ENCODE peak calls at places on chromosomes 12 and 14, in seven cellular contexts. U is GM12891, K is upper lobe of left lung, H is transverse colon, L is IMR-90, A is lower leg skin, P is ovary. O is an unnamed sample.
A peak's percentile ranks its signal among the peaks of the same experiment; 100 is the strongest.

GRCh38 chr14:55103005-55103640 is 25.9 kb upstream of the LGALS3 start:
- DNase-seq in U (no peak), K (peak; percentile 86), H (peak; percentile 91), L (peak; percentile 95), A (peak; percentile 97), P (peak; percentile 87), O (peak; percentile 82)

GRCh38 chr12:114306646-114307045 is 99.3 kb downstream of the TBX5 start:
- DNase-seq in U (no peak), K (no peak), H (no peak), L (peak; percentile 71), A (no peak), P (no peak), O (no peak)

GRCh38 chr12:48973992-48974673 is 2.6 kb upstream of the WNT10B start:
- DNase-seq in U (no peak), K (peak; percentile 77), H (no peak), L (peak; percentile 54), A (no peak), P (no peak), O (peak; percentile 58)

GRCh38 chr14:55274760-55275159 is 3.5 kb downstream of the FBXO34 start:
- DNase-seq in U (no peak), K (no peak), H (no peak), L (peak; percentile 84), A (no peak), P (no peak), O (peak; percentile 73)

GRCh38 chr12:113259499-113259953 is 38.3 kb downstream of the TPCN1 start:
- DNase-seq in U (no peak), K (no peak), H (peak; percentile 68), L (no peak), A (peak; percentile 97), P (peak; percentile 80), O (peak; percentile 20)

GRCh38 chr14:70907172-70907995 is at the start of gene PCNX1:
- DNase-seq in U (peak; percentile 88), K (peak; percentile 98), H (peak; percentile 90), L (peak; percentile 79), A (peak; percentile 97), P (peak; percentile 90), O (peak; percentile 90)

GRCh38 chr12:85872497-85873091 is 1.5 kb upstream of the NTS start:
- DNase-seq in U (no peak), K (no peak), H (no peak), L (peak; percentile 64), A (no peak), P (no peak), O (peak; percentile 50)

GRCh38 chr14:77843155-77843554 is 43.2 kb downstream of the ADCK1 start:
- DNase-seq in U (no peak), K (no peak), H (no peak), L (no peak), A (no peak), P (no peak), O (no peak)

GRCh38 chr14:65187421-65188049 is 85.2 kb upstream of the MAX start:
- DNase-seq in U (no peak), K (no peak), H (no peak), L (no peak), A (no peak), P (no peak), O (no peak)

GRCh38 chr14:67474366-67474765 is 14.2 kb downstream of the TMEM229B start:
- DNase-seq in U (no peak), K (no peak), H (no peak), L (no peak), A (no peak), P (no peak), O (no peak)

GRCh38 chr12:56165369-56165768 is 7.2 kb downstream of the MYL6 start:
- DNase-seq in U (no peak), K (peak; percentile 63), H (no peak), L (no peak), A (peak; percentile 79), P (no peak), O (no peak)
- TF ChIP-seq POLR2A in U (peak; percentile 54), K (no peak), H (no peak), L (no peak), A (no peak), P (no peak), O (peak; percentile 6)

GRCh38 chr12:50285253-50285652 is 1.9 kb upstream of the LIMA1 start:
- DNase-seq in U (no peak), K (no peak), H (no peak), L (no peak), A (no peak), P (no peak), O (no peak)

GRCh38 chr12:50287271-50287670 is 4.0 kb upstream of the LIMA1 start:
- DNase-seq in U (no peak), K (no peak), H (no peak), L (no peak), A (no peak), P (no peak), O (no peak)

GRCh38 chr12:50283924-50284236 is 560 bp upstream of the LIMA1 start:
- DNase-seq in U (peak; percentile 11), K (no peak), H (no peak), L (no peak), A (no peak), P (no peak), O (peak; percentile 65)

GRCh38 chr12:50282581-50283229 is 615 bp downstream of the LIMA1 start:
- DNase-seq in U (no peak), K (no peak), H (peak; percentile 17), L (peak; percentile 77), A (no peak), P (no peak), O (peak; percentile 28)

DNA sequence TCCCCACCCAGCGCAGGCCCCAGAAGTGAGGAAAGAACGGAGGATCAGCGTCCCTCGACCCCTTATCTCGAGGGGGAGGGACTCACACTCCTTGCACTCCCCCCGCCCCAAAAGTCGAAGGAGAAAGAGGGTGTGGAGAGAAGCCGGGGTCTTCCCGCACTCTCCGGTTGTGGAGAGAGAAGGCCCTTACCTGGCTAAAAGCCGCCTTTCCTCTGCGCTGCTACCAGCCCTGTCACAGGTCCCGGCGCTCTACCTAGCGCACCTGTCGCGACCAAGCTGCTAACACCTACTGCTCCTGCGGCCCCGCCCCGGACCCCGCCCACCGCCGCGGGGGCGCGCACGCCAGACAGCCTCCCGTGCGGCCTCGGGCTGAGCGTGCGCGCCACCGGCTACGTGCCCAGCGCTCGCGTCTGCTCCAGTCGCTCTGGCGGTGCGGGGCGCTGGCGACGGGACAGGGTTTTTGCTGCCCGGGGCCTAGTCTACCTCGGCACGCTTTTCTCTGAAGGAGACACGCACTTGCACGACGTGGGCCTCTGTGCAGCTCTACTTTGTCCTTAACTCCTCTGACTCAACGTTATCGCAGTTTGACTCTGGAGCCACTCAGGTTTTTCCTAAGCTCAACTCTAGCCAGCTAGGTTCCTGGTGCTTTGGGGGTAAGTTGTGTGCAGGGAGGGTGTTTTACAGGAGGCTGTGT is at the start of gene LIMA1:
- DNase-seq in U (peak; percentile 89), K (peak; percentile 99), H (peak; percentile 96), L (peak; percentile 75), A (peak; percentile 97), P (peak; percentile 85), O (peak; percentile 93)
- TF ChIP-seq POLR2A in U (peak; percentile 87), K (peak; percentile 92), H (peak; percentile 94), L (peak; percentile 30), A (no peak), P (peak; percentile 18), O (peak; percentile 88)

GRCh38 chr12:20127401-20127800 is 240.9 kb upstream of the PDE3A start:
- DNase-seq in U (no peak), K (no peak), H (no peak), L (no peak), A (no peak), P (no peak), O (no peak)

GRCh38 chr12:20128926-20129325 is 239.4 kb upstream of the PDE3A start:
- DNase-seq in U (no peak), K (no peak), H (no peak), L (peak; percentile 26), A (no peak), P (no peak), O (no peak)

GRCh38 chr12:20132818-20133217 is 235.5 kb upstream of the PDE3A start:
- DNase-seq in U (no peak), K (no peak), H (no peak), L (no peak), A (no peak), P (no peak), O (no peak)
- TF ChIP-seq POLR2A in U (no peak), K (no peak), H (no peak), L (no peak), A (no peak), P (no peak), O (no peak)

DNA sequence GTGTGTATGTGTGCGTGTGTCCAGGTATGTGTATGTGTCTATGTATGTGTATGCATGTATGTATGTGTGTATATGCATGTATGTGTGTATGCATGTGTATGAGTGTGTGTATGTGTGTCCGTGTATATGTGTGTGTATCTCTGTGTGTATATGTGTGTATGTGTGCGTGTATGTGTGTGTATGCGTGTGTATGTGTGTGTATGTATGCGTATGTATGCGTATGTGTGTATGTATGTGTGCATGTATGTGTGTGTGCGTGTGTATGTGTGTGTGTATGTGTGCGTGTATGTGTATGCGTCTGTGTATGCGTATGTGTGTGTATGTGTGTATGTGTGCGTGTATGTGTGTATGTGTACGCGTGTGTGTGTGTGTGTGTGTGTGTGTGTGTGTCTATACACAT is 31.6 kb downstream of the CHST11 start:
- DNase-seq in U (no peak), K (no peak), H (no peak), L (no peak), A (no peak), P (no peak), O (peak; percentile 29)
- TF ChIP-seq POLR2A in U (no peak), K (no peak), H (no peak), L (no peak), A (no peak), P (no peak), O (no peak)

DNA sequence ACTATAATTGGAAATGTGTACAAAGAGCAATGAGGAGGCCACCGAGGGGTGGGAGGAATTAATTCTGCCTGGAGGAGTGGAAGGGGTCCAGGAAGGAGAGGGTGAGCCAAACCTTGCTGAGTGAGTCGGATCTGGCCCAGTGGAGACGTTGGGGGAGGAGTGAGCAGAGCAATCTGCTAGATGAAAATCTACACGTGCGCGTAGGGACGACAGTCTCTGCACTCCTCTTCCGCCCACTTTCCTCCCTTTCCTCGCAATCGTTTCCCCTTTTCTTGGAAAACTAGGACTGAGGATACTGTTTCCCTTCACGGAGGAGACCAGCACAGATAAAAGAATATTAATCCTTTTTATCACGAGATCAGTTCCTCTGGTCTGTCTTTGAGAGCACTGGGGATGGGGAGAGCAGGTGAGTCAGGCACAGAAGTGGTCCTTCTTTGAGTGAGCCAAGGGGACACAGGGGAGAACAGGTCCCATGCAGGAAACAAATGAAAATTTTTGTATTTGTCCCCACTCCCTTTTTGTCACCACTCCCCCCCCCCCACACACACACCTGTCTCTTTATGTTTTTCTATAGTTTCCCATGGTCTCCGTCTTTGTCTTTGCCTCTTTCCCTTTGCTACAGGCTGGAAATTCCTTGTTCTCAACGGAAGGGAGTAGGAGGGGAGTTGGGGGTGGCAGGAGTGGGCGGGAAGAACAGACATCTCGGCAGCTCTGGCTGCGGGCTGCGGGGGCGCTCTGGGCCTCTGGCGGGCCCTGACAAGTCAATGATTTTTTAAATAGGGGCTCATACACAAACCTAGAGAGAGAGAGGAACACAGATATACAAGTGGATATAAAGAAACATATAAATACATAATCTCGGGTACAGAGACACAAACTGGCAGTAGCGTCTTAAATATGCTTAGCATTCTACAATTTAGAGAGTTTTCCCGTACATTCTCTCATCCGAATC is 2.6 kb upstream of the NAB2 start:
- DNase-seq in U (no peak), K (peak; percentile 90), H (peak; percentile 58), L (peak; percentile 83), A (peak; percentile 94), P (peak; percentile 83), O (peak; percentile 60)
- TF ChIP-seq POLR2A in U (peak; percentile 21), K (no peak), H (no peak), L (no peak), A (no peak), P (no peak), O (no peak)

O was measured in erythroblast.